ENCODE peak calls at places on chromosomes 5 and 9, in ten cellular contexts. One of them, this sample, is unnamed.

GRCh38 chr9:107710988-107711387 is 221.4 kb upstream of the KLF4 start:
- DNase-seq in left ventricle myocardium inferior: no peak
- DNase-seq in lower lobe of right lung: no peak
- DNase-seq in psoas muscle: no peak
- DNase-seq in tibial nerve: no peak
- DNase-seq in suprapubic skin: no peak
- DNase-seq in dorsolateral prefrontal cortex: no peak
- DNase-seq in uterus: no peak
- DNase-seq in HepG2: no peak
- DNase-seq in keratinocyte: no peak
- DNase-seq in this sample: no peak

GRCh38 chr5:37757980-37758582 is 81.8 kb downstream of the GDNF start:
- DNase-seq in suprapubic skin: no peak
- DNase-seq in psoas muscle: no peak
- DNase-seq in dorsolateral prefrontal cortex: no peak
- DNase-seq in lower lobe of right lung: no peak
- DNase-seq in uterus: no peak
- DNase-seq in tibial nerve: no peak
- DNase-seq in left ventricle myocardium inferior: no peak
- DNase-seq in HepG2: no peak
- DNase-seq in keratinocyte: no peak
- DNase-seq in this sample: no peak

GRCh38 chr5:112546946-112547647 is 128.0 kb upstream of the EPB41L4A start:
- DNase-seq in tibial nerve: no peak
- DNase-seq in HepG2: no peak
- DNase-seq in keratinocyte: no peak
- DNase-seq in left ventricle myocardium inferior: no peak
- DNase-seq in dorsolateral prefrontal cortex: no peak
- DNase-seq in suprapubic skin: no peak
- DNase-seq in uterus: no peak
- DNase-seq in lower lobe of right lung: no peak
- DNase-seq in psoas muscle: no peak
- DNase-seq in this sample: no peak

GRCh38 chr5:3684771-3685354 is 89.2 kb downstream of the IRX1 start:
- DNase-seq in uterus: no peak
- DNase-seq in keratinocyte: no peak
- DNase-seq in left ventricle myocardium inferior: no peak
- DNase-seq in dorsolateral prefrontal cortex: no peak
- DNase-seq in lower lobe of right lung: no peak
- DNase-seq in psoas muscle: no peak
- DNase-seq in HepG2: no peak
- DNase-seq in suprapubic skin: no peak
- DNase-seq in tibial nerve: no peak
- DNase-seq in this sample: no peak

GRCh38 chr5:172570594-172571334 is 70.3 kb upstream of the NEURL1B start:
- DNase-seq in dorsolateral prefrontal cortex: no peak
- DNase-seq in psoas muscle: no peak
- DNase-seq in left ventricle myocardium inferior: no peak
- DNase-seq in keratinocyte: no peak
- DNase-seq in uterus: no peak
- DNase-seq in suprapubic skin: no peak
- DNase-seq in tibial nerve: no peak
- DNase-seq in HepG2: no peak
- DNase-seq in lower lobe of right lung: no peak
- DNase-seq in this sample: no peak

GRCh38 chr9:135776893-135777622 is 75.1 kb downstream of the KCNT1 start:
- DNase-seq in tibial nerve: no peak
- DNase-seq in dorsolateral prefrontal cortex: no peak
- DNase-seq in left ventricle myocardium inferior: no peak
- DNase-seq in suprapubic skin: no peak
- DNase-seq in keratinocyte: no peak
- DNase-seq in uterus: no peak
- DNase-seq in HepG2: no peak
- DNase-seq in lower lobe of right lung: no peak
- DNase-seq in psoas muscle: no peak
- DNase-seq in this sample: no peak

GRCh38 chr5:16406630-16407029 is 59.0 kb downstream of the ZNF622 start:
- DNase-seq in tibial nerve: no peak
- DNase-seq in left ventricle myocardium inferior: no peak
- DNase-seq in psoas muscle: no peak
- DNase-seq in suprapubic skin: no peak
- DNase-seq in lower lobe of right lung: no peak
- DNase-seq in dorsolateral prefrontal cortex: no peak
- DNase-seq in uterus: no peak
- DNase-seq in keratinocyte: no peak
- DNase-seq in HepG2: no peak
- DNase-seq in this sample: no peak

GRCh38 chr5:61286446-61287132 is 45.5 kb upstream of the ZSWIM6 start:
- DNase-seq in suprapubic skin: no peak
- DNase-seq in HepG2: no peak
- DNase-seq in tibial nerve: no peak
- DNase-seq in left ventricle myocardium inferior: no peak
- DNase-seq in lower lobe of right lung: no peak
- DNase-seq in dorsolateral prefrontal cortex: no peak
- DNase-seq in keratinocyte: no peak
- DNase-seq in uterus: no peak
- DNase-seq in psoas muscle: no peak
- DNase-seq in this sample: no peak

GRCh38 chr9:76687861-76688374 is 76.3 kb upstream of the PCA3 start:
- DNase-seq in psoas muscle: no peak
- DNase-seq in tibial nerve: no peak
- DNase-seq in suprapubic skin: no peak
- DNase-seq in keratinocyte: peak; percentile 1
- DNase-seq in left ventricle myocardium inferior: no peak
- DNase-seq in lower lobe of right lung: no peak
- DNase-seq in uterus: no peak
- DNase-seq in HepG2: no peak
- DNase-seq in dorsolateral prefrontal cortex: no peak
- DNase-seq in this sample: no peak

GRCh38 chr5:159515909-159516415 is 185.7 kb upstream of the IL12B start:
- DNase-seq in psoas muscle: peak; percentile 68
- DNase-seq in suprapubic skin: no peak
- DNase-seq in uterus: peak; percentile 30
- DNase-seq in HepG2: peak; percentile 17
- DNase-seq in left ventricle myocardium inferior: peak; percentile 43
- DNase-seq in lower lobe of right lung: peak; percentile 68
- DNase-seq in tibial nerve: no peak
- DNase-seq in dorsolateral prefrontal cortex: no peak
- DNase-seq in keratinocyte: peak; percentile 19
- DNase-seq in this sample: peak; percentile 69

GRCh38 chr5:159071382-159071781 is 28.3 kb downstream of the EBF1 start:
- DNase-seq in HepG2: no peak
- DNase-seq in keratinocyte: no peak
- DNase-seq in uterus: no peak
- DNase-seq in dorsolateral prefrontal cortex: no peak
- DNase-seq in psoas muscle: no peak
- DNase-seq in lower lobe of right lung: no peak
- DNase-seq in suprapubic skin: no peak
- DNase-seq in tibial nerve: no peak
- DNase-seq in left ventricle myocardium inferior: no peak
- DNase-seq in this sample: no peak

GRCh38 chr9:136858844-136859757 is 7.0 kb downstream of the MAMDC4 start:
- DNase-seq in dorsolateral prefrontal cortex: peak; percentile 68
- DNase-seq in tibial nerve: no peak
- DNase-seq in HepG2: no peak
- DNase-seq in psoas muscle: peak; percentile 52
- DNase-seq in uterus: no peak
- DNase-seq in keratinocyte: no peak
- DNase-seq in lower lobe of right lung: peak; percentile 70
- DNase-seq in suprapubic skin: no peak
- DNase-seq in left ventricle myocardium inferior: peak; percentile 73
- DNase-seq in this sample: no peak

GRCh38 chr9:133415107-133415506 is 2.7 kb downstream of the REXO4 start:
- DNase-seq in left ventricle myocardium inferior: no peak
- DNase-seq in uterus: no peak
- DNase-seq in lower lobe of right lung: no peak
- DNase-seq in tibial nerve: no peak
- DNase-seq in dorsolateral prefrontal cortex: no peak
- DNase-seq in psoas muscle: no peak
- DNase-seq in HepG2: no peak
- DNase-seq in keratinocyte: no peak
- DNase-seq in suprapubic skin: no peak
- DNase-seq in this sample: no peak

GRCh38 chr9:97985058-97985861 is 2.1 kb downstream of the ANP32B start:
- DNase-seq in keratinocyte: no peak
- DNase-seq in HepG2: no peak
- DNase-seq in left ventricle myocardium inferior: no peak
- DNase-seq in uterus: no peak
- DNase-seq in suprapubic skin: no peak
- DNase-seq in tibial nerve: no peak
- DNase-seq in lower lobe of right lung: no peak
- DNase-seq in dorsolateral prefrontal cortex: no peak
- DNase-seq in psoas muscle: no peak
- DNase-seq in this sample: peak; percentile 23

GRCh38 chr5:82777106-82777505 is 300.1 kb downstream of the TMEM167A start:
- DNase-seq in HepG2: no peak
- DNase-seq in lower lobe of right lung: no peak
- DNase-seq in keratinocyte: no peak
- DNase-seq in left ventricle myocardium inferior: no peak
- DNase-seq in suprapubic skin: no peak
- DNase-seq in dorsolateral prefrontal cortex: no peak
- DNase-seq in uterus: no peak
- DNase-seq in tibial nerve: no peak
- DNase-seq in psoas muscle: no peak
- DNase-seq in this sample: no peak

GRCh38 chr9:114308361-114308950 is 14.4 kb upstream of the ORM1 start:
- DNase-seq in dorsolateral prefrontal cortex: no peak
- DNase-seq in keratinocyte: no peak
- DNase-seq in tibial nerve: no peak
- DNase-seq in uterus: peak; percentile 8
- DNase-seq in left ventricle myocardium inferior: no peak
- DNase-seq in HepG2: no peak
- DNase-seq in suprapubic skin: peak; percentile 59
- DNase-seq in lower lobe of right lung: no peak
- DNase-seq in psoas muscle: no peak
- DNase-seq in this sample: no peak

GRCh38 chr9:77502568-77502967 is 145.6 kb downstream of the GNA14 start:
- DNase-seq in psoas muscle: no peak
- DNase-seq in left ventricle myocardium inferior: no peak
- DNase-seq in uterus: no peak
- DNase-seq in suprapubic skin: no peak
- DNase-seq in tibial nerve: no peak
- DNase-seq in dorsolateral prefrontal cortex: no peak
- DNase-seq in HepG2: no peak
- DNase-seq in keratinocyte: no peak
- DNase-seq in lower lobe of right lung: no peak
- DNase-seq in this sample: no peak

GRCh38 chr5:115568668-115569067 is 24.1 kb upstream of the FEM1C start:
- DNase-seq in dorsolateral prefrontal cortex: no peak
- DNase-seq in HepG2: no peak
- DNase-seq in psoas muscle: no peak
- DNase-seq in keratinocyte: no peak
- DNase-seq in left ventricle myocardium inferior: no peak
- DNase-seq in suprapubic skin: no peak
- DNase-seq in tibial nerve: no peak
- DNase-seq in lower lobe of right lung: no peak
- DNase-seq in uterus: no peak
- DNase-seq in this sample: no peak

GRCh38 chr5:123817267-123817666 is 305.3 kb downstream of the CSNK1G3 start:
- DNase-seq in suprapubic skin: no peak
- DNase-seq in tibial nerve: no peak
- DNase-seq in left ventricle myocardium inferior: no peak
- DNase-seq in uterus: no peak
- DNase-seq in lower lobe of right lung: no peak
- DNase-seq in HepG2: no peak
- DNase-seq in psoas muscle: no peak
- DNase-seq in keratinocyte: no peak
- DNase-seq in dorsolateral prefrontal cortex: no peak
- DNase-seq in this sample: no peak

GRCh38 chr9:133334161-133334560 is 1.8 kb downstream of the SURF6 start:
- DNase-seq in uterus: no peak
- DNase-seq in psoas muscle: no peak
- DNase-seq in HepG2: no peak
- DNase-seq in lower lobe of right lung: peak; percentile 32
- DNase-seq in dorsolateral prefrontal cortex: no peak
- DNase-seq in keratinocyte: no peak
- DNase-seq in left ventricle myocardium inferior: peak; percentile 5
- DNase-seq in suprapubic skin: no peak
- DNase-seq in tibial nerve: no peak
- DNase-seq in this sample: no peak

GRCh38 chr9:110950041-110950645 is 88.1 kb downstream of the LPAR1 start:
- DNase-seq in psoas muscle: no peak
- DNase-seq in suprapubic skin: no peak
- DNase-seq in lower lobe of right lung: no peak
- DNase-seq in tibial nerve: no peak
- DNase-seq in uterus: no peak
- DNase-seq in keratinocyte: no peak
- DNase-seq in left ventricle myocardium inferior: no peak
- DNase-seq in dorsolateral prefrontal cortex: no peak
- DNase-seq in HepG2: no peak
- DNase-seq in this sample: no peak

GRCh38 chr9:130239741-130240241 is 25.8 kb upstream of the HMCN2 start:
- DNase-seq in tibial nerve: no peak
- DNase-seq in keratinocyte: no peak
- DNase-seq in left ventricle myocardium inferior: no peak
- DNase-seq in dorsolateral prefrontal cortex: no peak
- DNase-seq in psoas muscle: peak; percentile 39
- DNase-seq in lower lobe of right lung: no peak
- DNase-seq in suprapubic skin: no peak
- DNase-seq in uterus: no peak
- DNase-seq in HepG2: no peak
- DNase-seq in this sample: no peak
- H3K27ac ChIP-seq in tibial nerve: no peak overlapping the region
- H3K27ac ChIP-seq in keratinocyte: no peak overlapping the region
- H3K27ac ChIP-seq in left ventricle myocardium inferior: no peak overlapping the region
- H3K27ac ChIP-seq in dorsolateral prefrontal cortex: no peak overlapping the region
- H3K27ac ChIP-seq in psoas muscle: no peak overlapping the region
- H3K27ac ChIP-seq in lower lobe of right lung: no peak overlapping the region
- H3K27ac ChIP-seq in suprapubic skin: no peak overlapping the region
- H3K27ac ChIP-seq in uterus: no peak overlapping the region
- H3K27ac ChIP-seq in HepG2: no peak overlapping the region
- H3K27ac ChIP-seq in this sample: no peak overlapping the region

GRCh38 chr5:131796793-131797693 is at the start of gene FNIP1:
- DNase-seq in HepG2: peak; percentile 95
- DNase-seq in suprapubic skin: peak; percentile 100
- DNase-seq in dorsolateral prefrontal cortex: peak; percentile 99
- DNase-seq in tibial nerve: peak; percentile 100
- DNase-seq in lower lobe of right lung: peak; percentile 100
- DNase-seq in psoas muscle: peak; percentile 100
- DNase-seq in left ventricle myocardium inferior: peak; percentile 100
- DNase-seq in keratinocyte: peak; percentile 81
- DNase-seq in uterus: peak; percentile 99
- DNase-seq in this sample: peak; percentile 96
- TF ChIP-seq CTCF in HepG2: peak; percentile 31
- TF ChIP-seq CTCF in suprapubic skin: no peak
- TF ChIP-seq CTCF in dorsolateral prefrontal cortex: peak; percentile 21
- TF ChIP-seq CTCF in tibial nerve: no peak
- TF ChIP-seq CTCF in lower lobe of right lung: no peak
- TF ChIP-seq CTCF in psoas muscle: no peak
- TF ChIP-seq CTCF in left ventricle myocardium inferior: no peak
- TF ChIP-seq CTCF in keratinocyte: no peak
- TF ChIP-seq CTCF in uterus: no peak
- TF ChIP-seq CTCF in this sample: no peak

GRCh38 chr9:94826044-94826443 is 99.5 kb downstream of the AOPEP start:
- DNase-seq in HepG2: no peak
- DNase-seq in dorsolateral prefrontal cortex: no peak
- DNase-seq in tibial nerve: no peak
- DNase-seq in psoas muscle: no peak
- DNase-seq in keratinocyte: no peak
- DNase-seq in suprapubic skin: no peak
- DNase-seq in left ventricle myocardium inferior: no peak
- DNase-seq in lower lobe of right lung: no peak
- DNase-seq in uterus: no peak
- DNase-seq in this sample: no peak
- H3K27me3 ChIP-seq in HepG2: no peaks in the 10 kb centered on the region
- H3K27me3 ChIP-seq in dorsolateral prefrontal cortex: no peaks in the 10 kb centered on the region
- H3K27me3 ChIP-seq in tibial nerve: no peaks in the 10 kb centered on the region
- H3K27me3 ChIP-seq in psoas muscle: no peaks in the 10 kb centered on the region
- H3K27me3 ChIP-seq in keratinocyte: no peaks in the 10 kb centered on the region
- H3K27me3 ChIP-seq in suprapubic skin: no peaks in the 10 kb centered on the region
- H3K27me3 ChIP-seq in left ventricle myocardium inferior: no peaks in the 10 kb centered on the region
- H3K27me3 ChIP-seq in lower lobe of right lung: no peaks in the 10 kb centered on the region
- H3K27me3 ChIP-seq in uterus: no peaks in the 10 kb centered on the region
- H3K27me3 ChIP-seq in this sample: no peaks in the 10 kb centered on the region

GRCh38 chr5:111126896-111127295 is 34.7 kb downstream of the WDR36 start:
- DNase-seq in left ventricle myocardium inferior: no peak
- DNase-seq in HepG2: no peak
- DNase-seq in lower lobe of right lung: no peak
- DNase-seq in keratinocyte: no peak
- DNase-seq in tibial nerve: no peak
- DNase-seq in psoas muscle: no peak
- DNase-seq in uterus: no peak
- DNase-seq in suprapubic skin: no peak
- DNase-seq in dorsolateral prefrontal cortex: no peak
- DNase-seq in this sample: no peak
- H3K27ac ChIP-seq in left ventricle myocardium inferior: peak overlapping the region; percentile 21
- H3K27ac ChIP-seq in HepG2: no peak overlapping the region
- H3K27ac ChIP-seq in lower lobe of right lung: no peak overlapping the region
- H3K27ac ChIP-seq in keratinocyte: peak overlapping the region; percentile 44
- H3K27ac ChIP-seq in tibial nerve: no peak overlapping the region
- H3K27ac ChIP-seq in psoas muscle: no peak overlapping the region
- H3K27ac ChIP-seq in uterus: no peak overlapping the region
- H3K27ac ChIP-seq in suprapubic skin: no peak overlapping the region
- H3K27ac ChIP-seq in dorsolateral prefrontal cortex: no peak overlapping the region
- H3K27ac ChIP-seq in this sample: no peak overlapping the region

This sample was measured in CD4-positive, alpha-beta T cell.